ENCODE peak calls at places on chromosomes 11 and 22, in four cellular contexts. P, G, E and F are unnamed samples.

GRCh38 chr11:34278708-34279297 is 79.0 kb downstream of the ABTB2 start:
- DNase-seq in P (no peak), G (no peak), E (no peak), F (no peak)

GRCh38 chr11:28529540-28530410 is 421.6 kb downstream of the METTL15 start:
- DNase-seq in E (peak), P (peak), G (peak), F (peak)

GRCh38 chr11:118111019-118111743 is 24.4 kb upstream of the SMIM35 start:
- DNase-seq in P (no peak), G (no peak), E (no peak), F (no peak)

GRCh38 chr22:41274856-41275255 is 11.1 kb downstream of the RANGAP1 start:
- DNase-seq in P (no peak), G (no peak), E (no peak), F (no peak)

GRCh38 chr11:113001709-113002108 is 40.5 kb downstream of the NCAM1 start:
- DNase-seq in G (no peak), P (no peak), E (no peak), F (no peak)

GRCh38 chr11:67372232-67372992 is 986 bp downstream of the CLCF1 start:
- DNase-seq in P (peak), G (no peak), E (no peak), F (no peak)

GRCh38 chr11:98561216-98561615 is 459.5 kb upstream of the CNTN5 start:
- DNase-seq in P (no peak), E (no peak), G (no peak), F (no peak)

GRCh38 chr11:73198677-73199076 is 19.4 kb upstream of the P2RY2 start:
- DNase-seq in E (no peak), P (peak), G (no peak), F (no peak)

GRCh38 chr22:21942407-21942895 is 10.2 kb downstream of the PPM1F start:
- DNase-seq in G (peak), P (no peak), E (peak), F (peak)

GRCh38 chr22:17864398-17865182 is 90.3 kb upstream of the BID start:
- DNase-seq in G (no peak), P (no peak), E (no peak), F (no peak)

GRCh38 chr22:42683599-42684283 is 34.5 kb upstream of the CYB5R3 start:
- DNase-seq in G (no peak), P (no peak), E (no peak), F (peak)

GRCh38 chr22:28282346-28282745 is 363.3 kb upstream of the PITPNB start:
- DNase-seq in P (no peak), G (peak), E (peak), F (peak)

GRCh38 chr11:112795142-112795815 is 165.9 kb upstream of the NCAM1 start:
- DNase-seq in P (peak), G (peak), E (peak), F (peak)

GRCh38 chr11:100785148-100785983 is 98.3 kb downstream of the ARHGAP42 start:
- DNase-seq in P (no peak), E (no peak), G (no peak), F (peak)

GRCh38 chr22:38862375-38863329 is 9.4 kb downstream of the CBX6 start:
- DNase-seq in P (no peak), E (no peak), G (no peak), F (no peak)

GRCh38 chr22:50529416-50530279 is at the start of gene TYMP:
- DNase-seq in G (no peak), P (no peak), E (no peak), F (no peak)

GRCh38 chr11:79637219-79637618 is 196.4 kb upstream of the TENM4 start:
- DNase-seq in P (no peak), G (no peak), E (no peak), F (no peak)

GRCh38 chr11:88596786-88597185 is 259.2 kb upstream of the CTSC start:
- DNase-seq in E (no peak), G (peak), P (no peak), F (no peak)

GRCh38 chr11:128629516-128630106 is 42.3 kb upstream of the ETS1 start:
- DNase-seq in E (peak), P (no peak), G (no peak), F (no peak)

GRCh38 chr22:23163665-23164064 is 16.6 kb upstream of the BCR start:
- DNase-seq in E (no peak), P (no peak), G (no peak), F (no peak)

GRCh38 chr22:39178206-39179111 is 26.0 kb upstream of the CBX7 start:
- DNase-seq in G (peak), E (peak), P (no peak), F (peak)

GRCh38 chr11:99020324-99021225 is at the start of gene CNTN5:
- DNase-seq in G (peak), P (no peak), E (peak), F (no peak)

GRCh38 chr22:49906071-49906798 is 12.0 kb downstream of the ALG12 start:
- DNase-seq in P (no peak), E (no peak), G (no peak), F (no peak)

GRCh38 chr22:42489000-42489399 is 30.6 kb downstream of the RRP7A start:
- DNase-seq in E (no peak), G (no peak), P (no peak), F (no peak)

GRCh38 chr11:102911758-102912481 is 37.1 kb upstream of the MMP12 start:
- DNase-seq in P (peak), E (no peak), G (no peak), F (no peak)

GRCh38 chr11:64585150-64585549 is 5.9 kb upstream of the SLC22A12 start:
- DNase-seq in P (no peak), G (no peak), E (no peak), F (no peak)

GRCh38 chr11:75400110-75400865 is 970 bp downstream of the RPS3 start:
- DNase-seq in P (no peak), G (peak), E (peak), F (peak)

GRCh38 chr11:111631666-111632039 is 29.4 kb downstream of the SIK2 start:
- DNase-seq in E (peak), G (peak), P (no peak), F (peak)

GRCh38 chr11:1087279-1087960 is 12.7 kb downstream of the MUC2 start:
- DNase-seq in G (no peak), E (no peak), P (no peak), F (no peak)

GRCh38 chr11:86745571-86745970 is 54.8 kb upstream of the PRSS23 start:
- DNase-seq in P (no peak), G (no peak), E (peak), F (no peak)

GRCh38 chr11:57905439-57905838 is 118.2 kb upstream of the OR9Q1 start:
- DNase-seq in G (no peak), E (no peak), P (no peak), F (no peak)

GRCh38 chr11:121762820-121763219 is 310.1 kb upstream of the SORL1-AS1 start:
- DNase-seq in E (peak), G (peak), P (no peak), F (no peak)
- TF ChIP-seq CTCF in E (no peak), G (peak), P (no peak), F (no peak)

GRCh38 chr11:116502641-116503061 is 270.1 kb downstream of the BUD13 start:
- DNase-seq in P (no peak), G (no peak), E (no peak), F (no peak)
- H3K4me3 ChIP-seq in P (no peak), G (no peak), E (no peak), F (no peak)

DNA sequence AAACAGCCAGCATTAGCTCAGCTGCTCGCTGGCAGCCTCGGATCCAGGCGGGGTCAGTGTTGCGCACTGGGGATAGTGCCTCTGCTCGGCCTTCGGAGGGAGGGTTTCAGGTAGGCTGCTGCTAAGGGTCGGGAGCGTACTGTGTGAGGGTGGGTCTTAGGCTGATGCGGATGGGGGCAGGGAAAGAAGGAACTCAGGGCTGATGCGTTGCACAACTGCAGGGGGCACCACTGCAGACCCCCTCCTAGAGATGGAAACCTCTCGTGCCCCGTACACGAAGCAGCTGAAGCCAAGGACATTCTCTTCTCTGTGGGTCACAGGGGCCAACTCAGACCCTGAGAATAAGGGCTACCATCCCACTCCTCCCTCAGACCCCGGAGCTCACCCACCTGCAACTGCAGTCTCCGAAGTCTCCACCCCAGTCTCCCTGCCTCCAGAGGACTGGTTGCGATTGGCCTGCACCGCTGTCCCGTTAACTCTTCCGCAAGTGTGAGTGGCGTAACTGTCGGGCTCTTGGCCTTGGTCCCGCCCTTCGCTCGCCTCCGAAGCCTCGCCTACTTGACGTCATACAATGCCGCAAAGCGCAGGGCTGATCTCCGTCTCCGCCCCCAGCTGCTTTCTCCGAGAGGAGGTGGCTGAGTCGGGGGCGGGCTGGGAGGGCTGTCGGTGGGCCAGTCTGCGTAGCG is at the start of gene KBTBD3:
- DNase-seq in P (peak), E (peak), G (peak), F (peak)
- TF ChIP-seq CTCF in P (peak), E (no peak), G (peak), F (peak)

DNA sequence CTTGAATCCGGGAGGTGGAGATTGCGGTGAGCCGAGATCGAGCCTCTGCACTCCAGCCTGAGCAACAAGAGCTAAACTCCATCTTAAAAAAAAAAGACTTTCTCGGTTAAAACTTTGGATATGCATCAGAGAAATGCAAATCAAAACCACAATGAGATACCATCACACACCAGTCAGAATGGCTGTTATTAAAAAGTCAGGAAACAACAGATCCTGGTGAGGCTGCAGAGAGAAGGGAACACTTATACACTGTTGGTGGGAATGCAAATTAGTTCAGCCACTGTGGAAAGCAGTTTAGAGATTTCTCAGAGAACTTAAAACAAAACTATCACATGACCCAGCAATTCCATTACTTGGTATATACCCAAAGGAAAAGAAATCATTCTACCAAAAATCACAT is 619.4 kb upstream of the KIRREL3 start:
- DNase-seq in P (no peak), E (no peak), G (no peak), F (no peak)
- H3K4me3 ChIP-seq in P (no peak), E (no peak), G (no peak), F (no peak)

GRCh38 chr11:120017582-120017981 is 120.3 kb downstream of the TRIM29 start:
- DNase-seq in P (no peak), E (no peak), G (no peak), F (no peak)

GRCh38 chr11:120020981-120021380 is 116.9 kb downstream of the TRIM29 start:
- DNase-seq in G (no peak), E (no peak), P (no peak), F (no peak)

GRCh38 chr11:120021391-120021953 is 116.4 kb downstream of the TRIM29 start:
- DNase-seq in G (no peak), P (no peak), E (no peak), F (no peak)

GRCh38 chr11:120020486-120020885 is 117.4 kb downstream of the TRIM29 start:
- DNase-seq in E (no peak), G (no peak), P (no peak), F (no peak)

GRCh38 chr11:120019191-120019590 is 118.7 kb downstream of the TRIM29 start:
- DNase-seq in G (no peak), E (no peak), P (no peak), F (no peak)
- TF ChIP-seq CTCF in G (no peak), E (no peak), P (no peak), F (no peak)

GRCh38 chr22:36334081-36334831 is 53.5 kb downstream of the MYH9 start:
- DNase-seq in P (no peak), E (no peak), G (no peak), F (no peak)
- H3K4me3 ChIP-seq in P (no peak), E (no peak), G (no peak), F (no peak)